ENCODE peak calls at places on chromosomes 3 and 15, in eight cellular contexts. U, K, I, T, E, X, C and F are unnamed samples.
A peak's percentile ranks its signal among the peaks of the same experiment; 100 is the strongest.

GRCh38 chr3:132822266-132822665 is 100.1 kb upstream of the NPHP3 start:
- DNase-seq in C (no peak), T (no peak), X (no peak), K (no peak), E (no peak), I (no peak), U (no peak), F (no peak)

GRCh38 chr15:62709261-62709660 is 333.3 kb upstream of the TPM1 start:
- DNase-seq in I (no peak), K (no peak), C (peak; percentile 43), X (no peak), E (no peak), T (no peak), U (no peak), F (no peak)

GRCh38 chr3:184354121-184354728 is 7.2 kb downstream of the CLCN2 start:
- DNase-seq in K (no peak), X (no peak), C (peak; percentile 73), I (peak; percentile 58), U (peak; percentile 66), E (peak; percentile 85), T (no peak), F (no peak)

GRCh38 chr15:64767203-64767602 is 8.2 kb downstream of the RBPMS2 start:
- DNase-seq in U (no peak), E (no peak), K (no peak), C (no peak), I (no peak), T (no peak), X (no peak), F (no peak)

GRCh38 chr3:197331131-197331530 is 32.7 kb upstream of the DLG1 start:
- DNase-seq in C (peak; percentile 25), X (no peak), U (no peak), T (no peak), I (no peak), E (no peak), K (peak; percentile 27), F (no peak)

GRCh38 chr3:122299872-122300460 is 25.1 kb upstream of the CSTA start:
- DNase-seq in U (no peak), X (no peak), I (no peak), E (peak; percentile 59), C (peak; percentile 75), K (peak; percentile 15), T (no peak), F (peak; percentile 34)

GRCh38 chr3:50333744-50334328 is 5.8 kb upstream of the TUSC2 start:
- DNase-seq in T (no peak), I (no peak), E (no peak), U (no peak), X (no peak), K (no peak), C (no peak), F (no peak)

GRCh38 chr3:141844812-141845211 is 31.6 kb upstream of the ATP1B3 start:
- DNase-seq in X (no peak), K (no peak), I (no peak), C (no peak), T (no peak), E (no peak), U (no peak), F (no peak)

GRCh38 chr15:33852094-33852493 is 116.2 kb upstream of the CHRM5 start:
- DNase-seq in I (no peak), C (no peak), U (no peak), T (no peak), E (no peak), K (no peak), X (no peak), F (no peak)

GRCh38 chr15:98658831-98659699 is 10.7 kb downstream of the IGF1R start:
- DNase-seq in E (peak; percentile 46), K (peak; percentile 33), U (peak; percentile 21), C (peak; percentile 63), T (no peak), I (no peak), X (no peak), F (no peak)

GRCh38 chr15:67422296-67422695 is 98.6 kb upstream of the C15orf61 start:
- DNase-seq in I (no peak), X (no peak), E (no peak), K (no peak), U (no peak), C (no peak), T (no peak), F (no peak)

GRCh38 chr3:193030276-193030675 is 112.6 kb upstream of the MB21D2 start:
- DNase-seq in U (no peak), X (no peak), T (no peak), I (no peak), K (no peak), C (no peak), E (no peak), F (no peak)

GRCh38 chr15:38877471-38877870 is 312.9 kb upstream of the RASGRP1 start:
- DNase-seq in K (no peak), E (no peak), C (no peak), I (no peak), T (no peak), U (no peak), X (no peak), F (no peak)

GRCh38 chr3:46909535-46910161 is 32.1 kb downstream of the PTH1R start:
- DNase-seq in C (peak; percentile 94), T (peak; percentile 92), U (peak; percentile 79), K (peak; percentile 51), X (peak; percentile 92), I (peak; percentile 82), E (peak; percentile 95), F (no peak)

DNA sequence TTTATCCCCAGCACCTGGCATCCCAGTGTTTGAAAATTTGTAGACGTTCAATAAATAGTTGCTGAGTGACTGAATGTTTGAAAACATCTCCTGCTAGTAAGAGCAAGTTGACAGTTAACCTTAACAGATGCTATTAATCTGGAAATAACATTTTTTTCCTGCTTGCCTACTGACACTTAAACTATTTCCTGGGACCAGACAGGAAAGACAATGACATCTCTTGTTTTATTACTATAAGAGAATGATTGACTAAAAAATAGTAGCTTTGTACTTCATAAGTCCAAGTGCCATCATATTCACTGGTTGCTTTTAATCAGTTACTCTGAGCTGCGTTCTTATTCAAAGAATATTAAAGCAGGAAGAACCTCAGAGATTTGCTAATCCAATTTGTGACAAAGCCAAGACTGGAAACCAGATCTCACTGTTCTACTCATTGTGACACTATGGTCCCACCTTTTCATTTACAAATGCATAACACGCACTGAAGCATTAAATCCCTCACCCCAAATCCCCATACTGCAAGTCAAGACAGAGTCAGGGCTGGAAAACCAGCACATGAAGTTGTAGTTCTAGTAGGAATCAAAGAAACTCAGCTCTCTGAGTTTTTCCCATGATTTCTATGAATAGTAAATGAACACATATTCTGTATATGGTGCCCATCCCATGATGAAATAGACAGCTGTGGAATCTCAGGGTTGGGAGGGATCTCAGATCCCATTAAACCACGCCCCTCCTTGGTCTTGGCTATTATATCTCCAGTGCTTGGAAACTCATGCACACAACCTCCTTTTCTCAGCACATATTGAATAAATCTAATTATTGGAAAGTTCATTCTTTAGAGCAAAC is 212.7 kb upstream of the P2RY1 start:
- DNase-seq in K (no peak), C (no peak), U (no peak), T (no peak), E (no peak), I (no peak), X (no peak), F (no peak)
- TF ChIP-seq POLR2AphosphoS5 in K (no peak), C (no peak), U (no peak), T (no peak), E (no peak), I (no peak), X (no peak), F (no peak)

DNA sequence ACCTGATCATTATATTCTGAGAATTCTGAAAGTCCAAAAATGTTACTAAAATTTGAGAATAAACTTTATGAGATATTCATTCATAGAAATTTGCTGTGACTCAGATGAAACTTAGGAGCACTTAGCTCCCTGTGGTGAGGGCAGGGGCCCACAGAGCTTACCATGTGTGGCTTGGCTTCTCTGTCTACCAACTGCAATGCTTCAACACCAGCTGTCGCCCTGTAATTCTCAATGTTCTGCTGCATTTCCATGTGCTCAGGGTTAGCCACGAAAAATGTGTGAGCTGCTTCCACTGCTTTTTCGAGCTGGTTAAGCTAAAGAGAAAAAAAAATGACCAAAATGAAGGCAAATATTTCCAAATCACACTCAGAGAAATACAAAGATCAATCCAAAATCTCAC is 125.6 kb downstream of the P3H2 start:
- DNase-seq in I (no peak), X (no peak), T (no peak), C (peak; percentile 41), U (no peak), E (no peak), K (no peak), F (no peak)
- H3K27ac ChIP-seq in I (no peak overlapping the region), X (no peak overlapping the region), T (no peak overlapping the region), C (no peak overlapping the region), U (no peak overlapping the region), E (no peak overlapping the region), K (no peak overlapping the region), F (peak overlapping the region; percentile 37)

GRCh38 chr3:64945171-64945684 is 257.4 kb upstream of the ADAMTS9 start:
- DNase-seq in K (no peak), C (peak; percentile 72), U (no peak), E (peak; percentile 46), X (no peak), T (no peak), I (no peak), F (no peak)
- TF ChIP-seq POLR2AphosphoS5 in K (no peak), C (no peak), U (peak; percentile 32), E (no peak), X (peak; percentile 67), T (no peak), I (peak; percentile 87), F (no peak)

GRCh38 chr3:23856286-23856685 is 50.5 kb downstream of the UBE2E1 start:
- DNase-seq in C (no peak), E (no peak), I (no peak), K (no peak), U (no peak), T (no peak), X (no peak), F (no peak)

GRCh38 chr3:23861689-23862088 is 55.1 kb downstream of the NKIRAS1 start:
- DNase-seq in E (no peak), K (no peak), C (no peak), I (no peak), X (no peak), U (no peak), T (no peak), F (no peak)

GRCh38 chr3:23863060-23863459 is 53.7 kb downstream of the NKIRAS1 start:
- DNase-seq in U (no peak), C (no peak), E (no peak), X (no peak), I (no peak), T (no peak), K (no peak), F (no peak)

GRCh38 chr3:23859839-23860382 is 54.2 kb downstream of the UBE2E1 start:
- DNase-seq in X (no peak), T (no peak), K (no peak), C (no peak), E (no peak), I (no peak), U (no peak), F (no peak)

DNA sequence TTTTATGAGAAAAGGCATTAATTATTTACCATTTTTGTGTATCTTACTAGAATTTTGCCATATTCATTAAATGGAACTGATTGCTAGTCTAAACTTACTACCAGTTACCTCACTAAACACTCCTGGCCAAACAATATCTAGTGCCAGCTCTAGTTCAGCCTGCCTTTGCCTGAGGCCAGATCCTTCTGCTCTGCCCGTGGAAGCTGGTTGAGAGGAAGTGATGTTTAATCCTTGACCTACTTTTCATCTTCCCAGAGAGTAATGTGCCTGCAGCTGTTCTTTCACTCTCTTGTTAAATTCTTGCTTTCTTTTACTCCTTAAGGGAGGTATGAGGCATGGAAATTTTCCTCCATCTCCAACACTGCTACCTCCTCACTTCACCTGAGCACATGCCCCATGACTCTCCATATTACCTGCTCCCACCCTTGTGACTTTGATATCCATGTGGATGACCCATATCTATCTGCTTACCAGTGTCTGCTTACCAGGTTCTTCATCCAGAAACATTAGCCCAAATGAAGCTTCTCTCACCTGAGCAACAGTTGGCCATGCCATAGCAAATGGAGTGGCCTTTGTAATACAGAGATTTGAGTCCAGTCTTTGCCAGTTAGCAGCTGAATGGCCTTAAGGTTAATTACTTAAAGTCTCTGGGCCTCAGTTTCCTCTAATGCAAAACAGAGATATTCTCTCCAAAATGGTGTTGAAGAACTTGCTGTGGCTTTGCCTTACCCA is 53.4 kb downstream of the UBE2E1 start:
- DNase-seq in I (no peak), C (no peak), E (no peak), X (no peak), U (no peak), K (no peak), T (no peak), F (no peak)
- H3K27ac ChIP-seq in I (no peak overlapping the region), C (no peak overlapping the region), E (no peak overlapping the region), X (peak overlapping the region; percentile 3), U (no peak overlapping the region), K (no peak overlapping the region), T (no peak overlapping the region), F (no peak overlapping the region)